ENCODE peak calls at places on chromosomes 12 and 14, in eight cellular contexts. One of them, this sample, is unnamed.

GRCh38 chr14:98826618-98827017 is 445.4 kb downstream of the BCL11B start:
- DNase-seq in Panc1: no peak
- DNase-seq in left ventricle myocardium inferior: no peak
- DNase-seq in dorsolateral prefrontal cortex: no peak
- DNase-seq in tibial artery: no peak
- DNase-seq in fibroblast of pulmonary artery: no peak
- DNase-seq in fibroblast of lung: peak
- DNase-seq in endothelial cell of umbilical vein: no peak
- DNase-seq in this sample: no peak

GRCh38 chr12:68536885-68537284 is 73.8 kb upstream of the RAP1B start:
- DNase-seq in Panc1: no peak
- DNase-seq in left ventricle myocardium inferior: no peak
- DNase-seq in dorsolateral prefrontal cortex: no peak
- DNase-seq in tibial artery: no peak
- DNase-seq in fibroblast of pulmonary artery: peak
- DNase-seq in fibroblast of lung: no peak
- DNase-seq in endothelial cell of umbilical vein: peak
- DNase-seq in this sample: no peak

GRCh38 chr12:94941440-94941862 is 62.0 kb downstream of the NDUFA12 start:
- DNase-seq in Panc1: no peak
- DNase-seq in left ventricle myocardium inferior: peak
- DNase-seq in dorsolateral prefrontal cortex: no peak
- DNase-seq in tibial artery: peak
- DNase-seq in fibroblast of pulmonary artery: peak
- DNase-seq in fibroblast of lung: peak
- DNase-seq in endothelial cell of umbilical vein: peak
- DNase-seq in this sample: no peak

GRCh38 chr14:68627868-68628604 is 164.8 kb downstream of the ZFP36L1 start:
- DNase-seq in Panc1: no peak
- DNase-seq in left ventricle myocardium inferior: peak
- DNase-seq in dorsolateral prefrontal cortex: peak
- DNase-seq in tibial artery: no peak
- DNase-seq in fibroblast of pulmonary artery: no peak
- DNase-seq in fibroblast of lung: peak
- DNase-seq in endothelial cell of umbilical vein: no peak
- DNase-seq in this sample: no peak

GRCh38 chr12:89080797-89081470 is 271.4 kb downstream of the DUSP6 start:
- DNase-seq in Panc1: no peak
- DNase-seq in left ventricle myocardium inferior: no peak
- DNase-seq in dorsolateral prefrontal cortex: no peak
- DNase-seq in tibial artery: no peak
- DNase-seq in fibroblast of pulmonary artery: peak
- DNase-seq in fibroblast of lung: peak
- DNase-seq in endothelial cell of umbilical vein: peak
- DNase-seq in this sample: no peak

GRCh38 chr14:73606271-73606670 is 6.0 kb upstream of the ACOT6 start:
- DNase-seq in Panc1: no peak
- DNase-seq in left ventricle myocardium inferior: no peak
- DNase-seq in dorsolateral prefrontal cortex: no peak
- DNase-seq in tibial artery: no peak
- DNase-seq in fibroblast of pulmonary artery: no peak
- DNase-seq in fibroblast of lung: no peak
- DNase-seq in endothelial cell of umbilical vein: no peak
- DNase-seq in this sample: no peak

GRCh38 chr14:85444685-85445084 is 85.3 kb upstream of the FLRT2 start:
- DNase-seq in Panc1: no peak
- DNase-seq in left ventricle myocardium inferior: no peak
- DNase-seq in dorsolateral prefrontal cortex: no peak
- DNase-seq in tibial artery: no peak
- DNase-seq in fibroblast of pulmonary artery: peak
- DNase-seq in fibroblast of lung: peak
- DNase-seq in endothelial cell of umbilical vein: no peak
- DNase-seq in this sample: no peak

GRCh38 chr12:11174022-11174421 is 3.0 kb downstream of the SMIM10L1 start:
- DNase-seq in Panc1: no peak
- DNase-seq in left ventricle myocardium inferior: no peak
- DNase-seq in dorsolateral prefrontal cortex: no peak
- DNase-seq in tibial artery: no peak
- DNase-seq in fibroblast of pulmonary artery: peak
- DNase-seq in fibroblast of lung: no peak
- DNase-seq in endothelial cell of umbilical vein: peak
- DNase-seq in this sample: no peak

GRCh38 chr14:100531591-100532121 is 55.6 kb downstream of the BEGAIN start:
- DNase-seq in Panc1: no peak
- DNase-seq in left ventricle myocardium inferior: peak
- DNase-seq in dorsolateral prefrontal cortex: no peak
- DNase-seq in tibial artery: peak
- DNase-seq in fibroblast of pulmonary artery: no peak
- DNase-seq in fibroblast of lung: no peak
- DNase-seq in endothelial cell of umbilical vein: no peak
- DNase-seq in this sample: no peak

GRCh38 chr12:124713436-124714082 is 146.1 kb upstream of the NCOR2 start:
- DNase-seq in Panc1: no peak
- DNase-seq in left ventricle myocardium inferior: no peak
- DNase-seq in dorsolateral prefrontal cortex: no peak
- DNase-seq in tibial artery: peak
- DNase-seq in fibroblast of pulmonary artery: peak
- DNase-seq in fibroblast of lung: peak
- DNase-seq in endothelial cell of umbilical vein: peak
- DNase-seq in this sample: no peak

GRCh38 chr14:105489607-105490317 is 1.3 kb upstream of the TEDC1 start:
- DNase-seq in Panc1: no peak
- DNase-seq in left ventricle myocardium inferior: peak
- DNase-seq in dorsolateral prefrontal cortex: peak
- DNase-seq in tibial artery: peak
- DNase-seq in fibroblast of pulmonary artery: peak
- DNase-seq in fibroblast of lung: peak
- DNase-seq in endothelial cell of umbilical vein: peak
- DNase-seq in this sample: peak

GRCh38 chr14:105487986-105488777 is 1.5 kb downstream of the CRIP1 start:
- DNase-seq in Panc1: no peak
- DNase-seq in left ventricle myocardium inferior: peak
- DNase-seq in dorsolateral prefrontal cortex: no peak
- DNase-seq in tibial artery: no peak
- DNase-seq in fibroblast of pulmonary artery: no peak
- DNase-seq in fibroblast of lung: no peak
- DNase-seq in endothelial cell of umbilical vein: no peak
- DNase-seq in this sample: no peak

GRCh38 chr14:105490318-105490571 is 801 bp upstream of the TEDC1 start:
- DNase-seq in Panc1: no peak
- DNase-seq in left ventricle myocardium inferior: peak
- DNase-seq in dorsolateral prefrontal cortex: no peak
- DNase-seq in tibial artery: no peak
- DNase-seq in fibroblast of pulmonary artery: no peak
- DNase-seq in fibroblast of lung: no peak
- DNase-seq in endothelial cell of umbilical vein: no peak
- DNase-seq in this sample: no peak

GRCh38 chr14:105487449-105487985 is 831 bp downstream of the CRIP1 start:
- DNase-seq in Panc1: no peak
- DNase-seq in left ventricle myocardium inferior: peak
- DNase-seq in dorsolateral prefrontal cortex: no peak
- DNase-seq in tibial artery: peak
- DNase-seq in fibroblast of pulmonary artery: no peak
- DNase-seq in fibroblast of lung: no peak
- DNase-seq in endothelial cell of umbilical vein: no peak
- DNase-seq in this sample: no peak

DNA sequence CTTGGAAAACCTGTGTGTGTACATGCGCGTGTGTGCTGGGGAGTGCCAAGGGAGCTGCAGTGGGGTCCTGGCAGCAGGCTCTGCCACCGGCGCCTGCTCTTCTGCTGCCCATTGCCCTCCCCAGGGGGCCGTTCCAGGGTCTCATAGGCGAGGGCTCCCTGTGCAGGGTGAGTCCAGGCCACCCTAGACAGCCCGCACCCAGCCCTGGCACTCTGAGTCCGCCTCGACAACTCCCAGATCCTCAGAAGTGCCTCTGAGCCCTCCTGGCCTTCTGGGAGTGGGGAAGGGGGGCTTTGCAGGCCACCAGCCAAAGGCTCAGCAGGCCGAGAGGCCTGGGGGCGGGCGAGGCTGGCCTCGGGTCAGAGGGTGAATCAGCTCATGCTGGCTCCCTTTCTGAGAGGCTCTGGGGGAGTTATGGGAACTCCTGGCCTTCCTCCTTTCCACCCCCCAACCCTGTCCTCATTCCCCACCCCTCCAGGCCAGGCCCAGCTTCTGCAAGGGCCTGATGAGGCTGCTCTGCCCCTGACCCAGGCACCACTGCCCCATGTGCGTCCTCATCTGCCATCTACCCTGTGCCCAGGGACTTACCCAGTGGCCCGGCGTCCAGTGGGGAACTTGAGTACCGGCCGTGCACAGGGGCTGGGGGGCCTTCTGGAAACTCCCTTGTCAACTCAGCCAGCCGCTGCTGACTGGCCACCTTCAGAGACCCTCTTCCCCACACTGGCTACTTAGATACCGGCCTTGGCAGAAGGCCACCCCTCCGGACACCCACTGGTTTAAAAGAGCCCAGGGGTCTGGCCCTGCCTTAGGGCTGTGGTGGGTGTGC is 2.1 kb upstream of the TEDC1 start:
- DNase-seq in Panc1: no peak
- DNase-seq in left ventricle myocardium inferior: peak
- DNase-seq in dorsolateral prefrontal cortex: no peak
- DNase-seq in tibial artery: no peak
- DNase-seq in fibroblast of pulmonary artery: no peak
- DNase-seq in fibroblast of lung: no peak
- DNase-seq in endothelial cell of umbilical vein: no peak
- DNase-seq in this sample: no peak
- H3K4me3 ChIP-seq in Panc1: peak
- H3K4me3 ChIP-seq in left ventricle myocardium inferior: peak
- H3K4me3 ChIP-seq in dorsolateral prefrontal cortex: peak
- H3K4me3 ChIP-seq in tibial artery: peak
- H3K4me3 ChIP-seq in fibroblast of pulmonary artery: no peak
- H3K4me3 ChIP-seq in fibroblast of lung: no peak
- H3K4me3 ChIP-seq in endothelial cell of umbilical vein: no peak
- H3K4me3 ChIP-seq in this sample: no peak

DNA sequence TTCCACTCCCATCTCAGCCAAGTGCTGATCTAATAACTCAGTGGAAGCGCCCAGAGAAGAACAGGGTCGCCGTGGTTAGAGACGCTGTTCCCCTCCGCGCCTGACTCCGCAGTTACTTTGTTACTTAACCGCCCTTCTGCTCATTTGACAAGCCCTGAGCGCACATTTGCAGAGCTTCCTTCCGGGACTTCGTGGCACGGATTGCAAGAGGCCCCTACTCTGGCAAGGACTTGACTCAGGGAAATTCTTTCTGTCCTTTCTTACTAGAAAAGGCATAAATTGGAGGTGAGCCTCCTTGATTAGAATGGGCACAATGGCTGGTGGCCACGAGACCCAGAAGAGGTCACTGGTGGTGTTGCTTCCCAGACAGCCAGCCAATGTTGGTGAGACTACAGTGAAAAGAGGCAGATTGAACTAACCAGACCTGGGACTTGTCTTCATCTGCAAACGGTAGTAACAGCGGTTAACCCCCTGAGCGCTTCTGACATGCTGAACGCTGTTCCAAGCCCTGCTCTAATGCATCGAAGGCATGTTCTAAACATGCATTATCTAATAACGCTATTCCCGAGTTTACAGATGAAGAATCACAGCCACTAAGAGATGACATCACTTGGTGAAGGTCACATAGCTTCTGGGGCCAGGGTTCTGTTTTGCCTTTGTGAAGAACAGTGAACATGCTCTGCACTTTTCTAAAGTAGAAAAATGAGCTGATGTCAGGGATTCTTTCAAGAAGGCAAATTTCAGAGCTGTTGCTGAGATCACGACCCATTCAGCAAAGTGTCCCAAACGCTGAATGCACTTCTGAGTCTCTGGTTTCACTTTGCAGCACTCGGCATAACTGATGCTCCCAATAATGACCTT is 55.8 kb downstream of the FOS start:
- DNase-seq in Panc1: no peak
- DNase-seq in left ventricle myocardium inferior: peak
- DNase-seq in dorsolateral prefrontal cortex: no peak
- DNase-seq in tibial artery: peak
- DNase-seq in fibroblast of pulmonary artery: no peak
- DNase-seq in fibroblast of lung: no peak
- DNase-seq in endothelial cell of umbilical vein: no peak
- DNase-seq in this sample: no peak
- H3K4me3 ChIP-seq in Panc1: no peak
- H3K4me3 ChIP-seq in left ventricle myocardium inferior: peak
- H3K4me3 ChIP-seq in dorsolateral prefrontal cortex: no peak
- H3K4me3 ChIP-seq in tibial artery: no peak
- H3K4me3 ChIP-seq in fibroblast of pulmonary artery: no peak
- H3K4me3 ChIP-seq in fibroblast of lung: no peak
- H3K4me3 ChIP-seq in endothelial cell of umbilical vein: no peak
- H3K4me3 ChIP-seq in this sample: no peak

GRCh38 chr14:45128963-45129629 is 5.2 kb downstream of the FKBP3 start:
- DNase-seq in Panc1: no peak
- DNase-seq in left ventricle myocardium inferior: no peak
- DNase-seq in dorsolateral prefrontal cortex: no peak
- DNase-seq in tibial artery: no peak
- DNase-seq in fibroblast of pulmonary artery: no peak
- DNase-seq in fibroblast of lung: no peak
- DNase-seq in endothelial cell of umbilical vein: no peak
- DNase-seq in this sample: no peak
- H3K4me3 ChIP-seq in Panc1: no peak
- H3K4me3 ChIP-seq in left ventricle myocardium inferior: no peak
- H3K4me3 ChIP-seq in dorsolateral prefrontal cortex: no peak
- H3K4me3 ChIP-seq in tibial artery: no peak
- H3K4me3 ChIP-seq in fibroblast of pulmonary artery: no peak
- H3K4me3 ChIP-seq in fibroblast of lung: no peak
- H3K4me3 ChIP-seq in endothelial cell of umbilical vein: no peak
- H3K4me3 ChIP-seq in this sample: no peak

DNA sequence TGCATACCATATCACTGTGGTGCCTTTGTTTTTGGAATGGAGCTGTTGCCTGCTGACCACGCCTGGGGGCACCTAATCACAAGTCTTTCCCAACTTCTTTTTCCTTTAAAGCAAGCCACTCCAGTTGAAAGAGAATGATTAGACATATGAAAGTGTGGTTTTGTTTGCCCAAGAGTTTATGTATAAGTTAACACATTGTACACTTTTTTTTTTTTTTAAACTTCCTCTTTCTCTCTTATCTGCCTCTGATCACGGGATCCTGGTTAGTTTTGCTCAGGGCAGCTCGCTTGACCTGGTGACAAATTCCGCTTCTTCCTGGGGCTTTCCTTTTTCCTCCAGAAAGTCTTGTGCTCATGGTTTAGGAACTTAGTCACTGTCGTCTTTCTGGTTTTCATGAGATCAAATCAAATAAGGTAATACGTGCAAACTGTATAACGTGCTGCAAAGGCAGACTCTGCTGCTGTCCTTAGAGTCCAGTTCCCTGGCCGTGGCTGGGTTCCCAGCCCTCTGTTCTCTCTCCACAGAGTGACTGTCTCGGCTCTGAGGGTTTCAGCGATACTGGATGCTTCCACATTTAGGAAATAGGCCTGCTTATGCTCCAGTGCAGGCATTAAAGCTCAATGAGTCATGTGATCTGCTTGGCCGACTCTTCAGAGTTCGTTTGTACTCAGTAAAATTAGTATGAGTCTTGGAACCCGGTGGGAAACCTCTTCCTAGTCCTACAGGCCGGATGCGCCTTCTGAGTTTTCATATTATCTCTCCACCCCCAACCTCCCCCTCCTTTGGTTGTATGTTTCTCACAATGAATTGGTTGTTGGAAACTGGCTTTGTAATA is 15.2 kb downstream of the RASSF3 start:
- DNase-seq in Panc1: peak
- DNase-seq in left ventricle myocardium inferior: peak
- DNase-seq in dorsolateral prefrontal cortex: no peak
- DNase-seq in tibial artery: peak
- DNase-seq in fibroblast of pulmonary artery: peak
- DNase-seq in fibroblast of lung: peak
- DNase-seq in endothelial cell of umbilical vein: peak
- DNase-seq in this sample: peak
- H3K4me3 ChIP-seq in Panc1: peak
- H3K4me3 ChIP-seq in left ventricle myocardium inferior: peak
- H3K4me3 ChIP-seq in dorsolateral prefrontal cortex: peak
- H3K4me3 ChIP-seq in tibial artery: peak
- H3K4me3 ChIP-seq in fibroblast of pulmonary artery: peak
- H3K4me3 ChIP-seq in fibroblast of lung: peak
- H3K4me3 ChIP-seq in endothelial cell of umbilical vein: peak
- H3K4me3 ChIP-seq in this sample: peak

This sample was measured in AG04450.